ENCODE peak calls at places on chromosomes 4 and X, in four cellular contexts. One of them, this sample, is unnamed.

GRCh38 chr4:88865051-88865450 is 167.4 kb upstream of the NAP1L5 start:
- DNase-seq in HepG2: no peak
- DNase-seq in GM23338: no peak
- DNase-seq in A549: no peak
- DNase-seq in this sample: no peak

GRCh38 chr4:1940566-1940965 is 68.2 kb downstream of the NELFA start:
- DNase-seq in GM23338: no peak
- DNase-seq in A549: no peak
- DNase-seq in HepG2: no peak
- DNase-seq in this sample: no peak

GRCh38 chr4:2222838-2223237 is 19.1 kb downstream of the HAUS3 start:
- DNase-seq in GM23338: peak; percentile 66
- DNase-seq in HepG2: no peak
- DNase-seq in A549: no peak
- DNase-seq in this sample: no peak

GRCh38 chr4:26459054-26459755 is 31.1 kb downstream of the CCKAR start:
- DNase-seq in HepG2: peak; percentile 58
- DNase-seq in A549: peak; percentile 31
- DNase-seq in GM23338: peak; percentile 76
- DNase-seq in this sample: peak; percentile 26

GRCh38 chr4:114015444-114015899 is 36.0 kb upstream of the ARSJ start:
- DNase-seq in GM23338: no peak
- DNase-seq in HepG2: no peak
- DNase-seq in A549: peak; percentile 40
- DNase-seq in this sample: no peak

GRCh38 chr4:177371452-177371851 is 61.8 kb downstream of the NEIL3 start:
- DNase-seq in GM23338: no peak
- DNase-seq in A549: no peak
- DNase-seq in HepG2: no peak
- DNase-seq in this sample: no peak

GRCh38 chr4:47510036-47510435 is 25.0 kb downstream of the ATP10D start:
- DNase-seq in HepG2: no peak
- DNase-seq in A549: no peak
- DNase-seq in GM23338: no peak
- DNase-seq in this sample: no peak

GRCh38 chrX:3548743-3549441 is 164.6 kb downstream of the PRKX start:
- DNase-seq in GM23338: peak; percentile 20
- DNase-seq in HepG2: peak; percentile 0
- DNase-seq in A549: peak; percentile 22
- DNase-seq in this sample: no peak

GRCh38 chr4:138521809-138522208 is 279.7 kb upstream of the SLC7A11 start:
- DNase-seq in A549: no peak
- DNase-seq in HepG2: no peak
- DNase-seq in GM23338: no peak
- DNase-seq in this sample: no peak

GRCh38 chrX:120453985-120454384 is 15.1 kb downstream of the LAMP2 start:
- DNase-seq in HepG2: no peak
- DNase-seq in GM23338: no peak
- DNase-seq in A549: no peak
- DNase-seq in this sample: no peak

GRCh38 chr4:7379161-7379560 is 55.6 kb downstream of the PSAPL1 start:
- DNase-seq in A549: no peak
- DNase-seq in HepG2: no peak
- DNase-seq in GM23338: no peak
- DNase-seq in this sample: no peak

GRCh38 chrX:85561216-85561615 is 181.8 kb upstream of the POF1B start:
- DNase-seq in HepG2: no peak
- DNase-seq in A549: no peak
- DNase-seq in GM23338: no peak
- DNase-seq in this sample: no peak

GRCh38 chrX:34197946-34198345 is 65.8 kb upstream of the FAM47A start:
- DNase-seq in A549: no peak
- DNase-seq in HepG2: no peak
- DNase-seq in GM23338: no peak
- DNase-seq in this sample: no peak

GRCh38 chrX:106894392-106894909 is 8.7 kb downstream of the RIPPLY1 start:
- DNase-seq in A549: peak; percentile 50
- DNase-seq in HepG2: peak; percentile 60
- DNase-seq in GM23338: peak; percentile 73
- DNase-seq in this sample: no peak

GRCh38 chr4:132344924-132345828 is 803.9 kb upstream of the PCDH10 start:
- DNase-seq in GM23338: peak; percentile 6
- DNase-seq in A549: no peak
- DNase-seq in HepG2: no peak
- DNase-seq in this sample: no peak

GRCh38 chrX:109830704-109831206 is 97.7 kb upstream of the ACSL4 start:
- DNase-seq in GM23338: no peak
- DNase-seq in HepG2: peak; percentile 93
- DNase-seq in A549: no peak
- DNase-seq in this sample: no peak

GRCh38 chrX:85905851-85906250 is 141.5 kb downstream of the CHM start:
- DNase-seq in HepG2: no peak
- DNase-seq in A549: no peak
- DNase-seq in GM23338: no peak
- DNase-seq in this sample: no peak

GRCh38 chr4:75643651-75644050 is 13.3 kb upstream of the CDKL2 start:
- DNase-seq in A549: no peak
- DNase-seq in GM23338: no peak
- DNase-seq in HepG2: no peak
- DNase-seq in this sample: no peak

GRCh38 chrX:9279271-9279596 is 185.6 kb upstream of the TBL1X start:
- DNase-seq in GM23338: no peak
- DNase-seq in HepG2: no peak
- DNase-seq in A549: no peak
- DNase-seq in this sample: no peak

GRCh38 chr4:153154010-153154975 is 50.0 kb upstream of the TRIM2 start:
- DNase-seq in GM23338: no peak
- DNase-seq in A549: no peak
- DNase-seq in HepG2: no peak
- DNase-seq in this sample: no peak

GRCh38 chrX:129876734-129877395 is 29.1 kb upstream of the UTP14A start:
- DNase-seq in GM23338: no peak
- DNase-seq in HepG2: peak; percentile 78
- DNase-seq in A549: peak; percentile 15
- DNase-seq in this sample: no peak

GRCh38 chrX:39809326-39809725 is 288.4 kb downstream of the BCOR start:
- DNase-seq in HepG2: no peak
- DNase-seq in GM23338: no peak
- DNase-seq in A549: no peak
- DNase-seq in this sample: no peak

GRCh38 chrX:78237127-78237526 is 90.3 kb downstream of the CYSLTR1 start:
- DNase-seq in GM23338: no peak
- DNase-seq in A549: no peak
- DNase-seq in HepG2: no peak
- DNase-seq in this sample: no peak

GRCh38 chr4:168734703-168735688 is 238.1 kb downstream of the PALLD start:
- DNase-seq in A549: no peak
- DNase-seq in HepG2: no peak
- DNase-seq in GM23338: no peak
- DNase-seq in this sample: no peak

GRCh38 chrX:139113682-139114081 is 402.2 kb upstream of the FGF13 start:
- DNase-seq in A549: no peak
- DNase-seq in HepG2: no peak
- DNase-seq in GM23338: no peak
- DNase-seq in this sample: no peak

GRCh38 chrX:95675794-95676193 is 1008.8 kb upstream of the DIAPH2 start:
- DNase-seq in HepG2: no peak
- DNase-seq in A549: no peak
- DNase-seq in GM23338: no peak
- DNase-seq in this sample: no peak

GRCh38 chr4:7052923-7053715 is 9.9 kb downstream of the TADA2B start:
- DNase-seq in A549: no peak
- DNase-seq in HepG2: no peak
- DNase-seq in GM23338: no peak
- DNase-seq in this sample: no peak

GRCh38 chr4:135050086-135050717 is 848.6 kb upstream of the PABPC4L start:
- DNase-seq in GM23338: no peak
- DNase-seq in HepG2: no peak
- DNase-seq in A549: no peak
- DNase-seq in this sample: no peak

GRCh38 chrX:47498411-47498810 is 15.4 kb upstream of the ZNF41 start:
- DNase-seq in HepG2: no peak
- DNase-seq in A549: no peak
- DNase-seq in GM23338: no peak
- DNase-seq in this sample: no peak

GRCh38 chr4:145583656-145584055 is 35.5 kb upstream of the MMAA start:
- DNase-seq in GM23338: no peak
- DNase-seq in A549: no peak
- DNase-seq in HepG2: no peak
- DNase-seq in this sample: no peak

GRCh38 chr4:21011106-21011505 is 310.8 kb downstream of the PACRGL start:
- DNase-seq in GM23338: no peak
- DNase-seq in A549: no peak
- DNase-seq in HepG2: no peak
- DNase-seq in this sample: no peak

GRCh38 chr4:168848112-168848511 is 161.9 kb downstream of the CBR4 start:
- DNase-seq in GM23338: no peak
- DNase-seq in A549: no peak
- DNase-seq in HepG2: peak; percentile 3
- DNase-seq in this sample: no peak

GRCh38 chr4:80454561-80454960 is 119.0 kb downstream of the CFAP299 start:
- DNase-seq in GM23338: peak; percentile 64
- DNase-seq in A549: no peak
- DNase-seq in HepG2: no peak
- DNase-seq in this sample: no peak

GRCh38 chr4:87679449-87680169 is 29.5 kb downstream of the DMP1 start:
- DNase-seq in GM23338: peak; percentile 80
- DNase-seq in A549: peak; percentile 8
- DNase-seq in HepG2: peak; percentile 48
- DNase-seq in this sample: peak; percentile 2

GRCh38 chr4:190020790-190021717 is 6.0 kb downstream of the FRG2 start:
- DNase-seq in A549: peak; percentile 74
- DNase-seq in GM23338: peak; percentile 92
- DNase-seq in HepG2: peak; percentile 24
- DNase-seq in this sample: no peak

GRCh38 chr4:23368081-23368697 is 521.7 kb downstream of the PPARGC1A start:
- DNase-seq in HepG2: peak; percentile 23
- DNase-seq in A549: no peak
- DNase-seq in GM23338: peak; percentile 84
- DNase-seq in this sample: no peak

GRCh38 chrX:113412106-113412505 is 571.5 kb upstream of the AMOT start:
- DNase-seq in HepG2: no peak
- DNase-seq in A549: no peak
- DNase-seq in GM23338: no peak
- DNase-seq in this sample: no peak

GRCh38 chr4:8260656-8261111 is 8.9 kb upstream of the HTRA3 start:
- DNase-seq in HepG2: no peak
- DNase-seq in A549: no peak
- DNase-seq in GM23338: peak; percentile 41
- DNase-seq in this sample: no peak

GRCh38 chr4:147078875-147079658 is 133.4 kb upstream of the TTC29 start:
- DNase-seq in A549: no peak
- DNase-seq in HepG2: no peak
- DNase-seq in GM23338: no peak
- DNase-seq in this sample: no peak

GRCh38 chr4:148069086-148070010 is 337.5 kb downstream of the ARHGAP10 start:
- DNase-seq in GM23338: no peak
- DNase-seq in A549: no peak
- DNase-seq in HepG2: no peak
- DNase-seq in this sample: no peak

DNA sequence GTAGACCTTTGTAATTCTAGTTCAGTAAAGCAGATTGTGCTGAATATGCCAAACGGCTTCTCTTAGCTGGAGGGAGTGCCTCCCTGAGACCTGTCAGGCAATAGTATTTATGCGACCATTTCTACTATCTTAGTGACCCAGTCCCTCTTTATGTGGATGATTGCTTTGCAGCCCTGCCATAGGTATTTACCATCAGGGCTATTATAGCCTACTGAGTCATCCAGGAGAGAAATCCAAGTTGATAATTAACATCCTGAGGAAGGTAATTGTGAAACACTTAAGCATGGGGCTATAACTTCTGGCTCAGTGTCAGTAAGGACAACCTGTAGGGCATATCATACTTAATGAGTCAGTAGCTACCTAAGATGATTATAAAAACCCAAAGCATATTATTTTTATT is 103.9 kb upstream of the MAOA start:
- DNase-seq in A549: peak; percentile 13
- DNase-seq in HepG2: peak; percentile 25
- DNase-seq in GM23338: no peak
- DNase-seq in this sample: no peak
- TF ChIP-seq JUNB in A549: no peak
- TF ChIP-seq JUNB in HepG2: no peak
- TF ChIP-seq JUNB in GM23338: no peak
- TF ChIP-seq JUNB in this sample: no peak

GRCh38 chr4:85658766-85659439 is 184.0 kb downstream of the ARHGAP24 start:
- DNase-seq in HepG2: no peak
- DNase-seq in GM23338: peak; percentile 23
- DNase-seq in A549: no peak
- DNase-seq in this sample: no peak

GRCh38 chr4:85657143-85657542 is 182.2 kb downstream of the ARHGAP24 start:
- DNase-seq in A549: no peak
- DNase-seq in HepG2: no peak
- DNase-seq in GM23338: no peak
- DNase-seq in this sample: no peak

GRCh38 chr4:85659626-85660213 is 184.8 kb downstream of the ARHGAP24 start:
- DNase-seq in HepG2: no peak
- DNase-seq in GM23338: no peak
- DNase-seq in A549: no peak
- DNase-seq in this sample: no peak
- TF ChIP-seq JUNB in HepG2: no peak
- TF ChIP-seq JUNB in GM23338: no peak
- TF ChIP-seq JUNB in A549: no peak
- TF ChIP-seq JUNB in this sample: no peak

GRCh38 chrX:103254921-103255455 is at the start of gene TCEAL8:
- DNase-seq in GM23338: peak; percentile 87
- DNase-seq in A549: peak; percentile 58
- DNase-seq in HepG2: peak; percentile 53
- DNase-seq in this sample: peak; percentile 21
- TF ChIP-seq JUNB in GM23338: no peak
- TF ChIP-seq JUNB in A549: no peak
- TF ChIP-seq JUNB in HepG2: no peak
- TF ChIP-seq JUNB in this sample: no peak

DNA sequence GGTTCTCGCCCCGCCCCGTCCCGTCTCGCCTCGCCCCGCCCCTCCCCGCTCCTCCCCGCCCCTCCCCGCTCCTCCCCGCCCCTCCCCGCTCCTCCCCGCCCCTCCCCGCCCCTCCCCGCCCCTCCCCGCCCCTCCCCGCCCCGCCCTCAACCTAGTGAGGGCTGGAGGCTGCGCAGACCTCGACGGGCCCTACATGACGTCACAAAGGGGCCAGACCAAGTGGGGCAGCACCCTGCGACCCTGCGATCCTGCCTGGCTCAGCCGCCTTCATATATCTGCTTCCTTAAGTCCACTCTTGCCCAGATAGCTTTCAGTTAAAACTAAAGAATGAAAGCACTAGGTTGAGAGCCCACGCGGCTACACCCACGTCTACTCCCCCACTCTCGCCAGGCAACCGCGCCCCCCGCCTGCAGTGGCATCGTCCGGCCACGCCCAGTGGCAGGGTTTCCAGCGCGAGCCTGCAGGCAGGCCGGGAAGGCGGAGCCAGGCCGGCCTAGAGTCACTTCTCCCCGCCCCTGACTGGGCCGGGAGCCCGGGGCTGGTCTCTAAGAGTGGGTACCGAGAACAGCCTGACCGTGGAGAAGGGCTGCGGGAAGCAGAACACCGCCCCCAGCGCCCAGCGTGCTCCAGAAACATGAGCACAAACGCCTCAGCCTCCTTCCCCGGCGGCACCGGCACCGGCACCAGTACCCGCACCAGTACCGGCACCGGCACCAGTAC is 1.5 kb upstream of the MAOA start:
- DNase-seq in HepG2: peak; percentile 85
- DNase-seq in A549: peak; percentile 84
- DNase-seq in GM23338: peak; percentile 87
- DNase-seq in this sample: peak; percentile 19
- TF ChIP-seq JUNB in HepG2: no peak
- TF ChIP-seq JUNB in A549: no peak
- TF ChIP-seq JUNB in GM23338: no peak
- TF ChIP-seq JUNB in this sample: no peak